ENCODE peak calls at places on chromosomes 4 and X, in six cellular contexts. One of them, this sample, is unnamed.

GRCh38 chr4:121822796-121823504 is 733 bp downstream of the CCNA2 start:
- DNase-seq in cardiac fibroblast: peak
- DNase-seq in activated CD4-positive, alpha-beta T cell treated with anti-CD3 and anti-CD28 coated beads for 48 hours: peak
- DNase-seq in GM06990: no peak
- DNase-seq in GOT3: no peak
- DNase-seq in NCI-H1092 treated with DMSO at 0.1 percent for 48 hours: peak
- DNase-seq in this sample: peak

GRCh38 chr4:163343604-163344146 is at the start of gene NPY5R:
- DNase-seq in cardiac fibroblast: no peak
- DNase-seq in activated CD4-positive, alpha-beta T cell treated with anti-CD3 and anti-CD28 coated beads for 48 hours: no peak
- DNase-seq in GM06990: no peak
- DNase-seq in GOT3: no peak
- DNase-seq in NCI-H1092 treated with DMSO at 0.1 percent for 48 hours: no peak
- DNase-seq in this sample: no peak

GRCh38 chrX:139882299-139882698 is 50.6 kb downstream of the ATP11C start:
- DNase-seq in cardiac fibroblast: peak
- DNase-seq in activated CD4-positive, alpha-beta T cell treated with anti-CD3 and anti-CD28 coated beads for 48 hours: no peak
- DNase-seq in GM06990: no peak
- DNase-seq in GOT3: no peak
- DNase-seq in NCI-H1092 treated with DMSO at 0.1 percent for 48 hours: no peak
- DNase-seq in this sample: no peak

GRCh38 chr4:163384926-163385325 is 41.2 kb downstream of the NPY5R start:
- DNase-seq in cardiac fibroblast: no peak
- DNase-seq in activated CD4-positive, alpha-beta T cell treated with anti-CD3 and anti-CD28 coated beads for 48 hours: no peak
- DNase-seq in GM06990: no peak
- DNase-seq in GOT3: no peak
- DNase-seq in NCI-H1092 treated with DMSO at 0.1 percent for 48 hours: no peak
- DNase-seq in this sample: no peak

GRCh38 chr4:31051151-31051550 is 331.0 kb downstream of the PCDH7 start:
- DNase-seq in cardiac fibroblast: no peak
- DNase-seq in activated CD4-positive, alpha-beta T cell treated with anti-CD3 and anti-CD28 coated beads for 48 hours: no peak
- DNase-seq in GM06990: no peak
- DNase-seq in GOT3: no peak
- DNase-seq in NCI-H1092 treated with DMSO at 0.1 percent for 48 hours: no peak
- DNase-seq in this sample: no peak

GRCh38 chrX:14675500-14675899 is 146.2 kb downstream of the GLRA2 start:
- DNase-seq in cardiac fibroblast: no peak
- DNase-seq in activated CD4-positive, alpha-beta T cell treated with anti-CD3 and anti-CD28 coated beads for 48 hours: no peak
- DNase-seq in GM06990: no peak
- DNase-seq in GOT3: no peak
- DNase-seq in NCI-H1092 treated with DMSO at 0.1 percent for 48 hours: peak
- DNase-seq in this sample: no peak

GRCh38 chr4:94412019-94413017 is 39.4 kb upstream of the PDLIM5 start:
- DNase-seq in cardiac fibroblast: peak
- DNase-seq in activated CD4-positive, alpha-beta T cell treated with anti-CD3 and anti-CD28 coated beads for 48 hours: no peak
- DNase-seq in GM06990: no peak
- DNase-seq in GOT3: no peak
- DNase-seq in NCI-H1092 treated with DMSO at 0.1 percent for 48 hours: peak
- DNase-seq in this sample: peak

GRCh38 chr4:53477038-53477565 is 99.7 kb downstream of the FIP1L1 start:
- DNase-seq in cardiac fibroblast: peak
- DNase-seq in activated CD4-positive, alpha-beta T cell treated with anti-CD3 and anti-CD28 coated beads for 48 hours: no peak
- DNase-seq in GM06990: no peak
- DNase-seq in GOT3: no peak
- DNase-seq in NCI-H1092 treated with DMSO at 0.1 percent for 48 hours: no peak
- DNase-seq in this sample: no peak

GRCh38 chr4:92359481-92359880 is 55.7 kb downstream of the GRID2 start:
- DNase-seq in cardiac fibroblast: no peak
- DNase-seq in activated CD4-positive, alpha-beta T cell treated with anti-CD3 and anti-CD28 coated beads for 48 hours: no peak
- DNase-seq in GM06990: no peak
- DNase-seq in GOT3: no peak
- DNase-seq in NCI-H1092 treated with DMSO at 0.1 percent for 48 hours: no peak
- DNase-seq in this sample: no peak

GRCh38 chr4:188958346-188958745 is 819.1 kb downstream of the TRIML1 start:
- DNase-seq in cardiac fibroblast: no peak
- DNase-seq in activated CD4-positive, alpha-beta T cell treated with anti-CD3 and anti-CD28 coated beads for 48 hours: no peak
- DNase-seq in GM06990: no peak
- DNase-seq in GOT3: no peak
- DNase-seq in NCI-H1092 treated with DMSO at 0.1 percent for 48 hours: no peak
- DNase-seq in this sample: no peak

GRCh38 chr4:121484633-121485032 is 103.8 kb upstream of the QRFPR start:
- DNase-seq in cardiac fibroblast: peak
- DNase-seq in activated CD4-positive, alpha-beta T cell treated with anti-CD3 and anti-CD28 coated beads for 48 hours: peak
- DNase-seq in GM06990: no peak
- DNase-seq in GOT3: no peak
- DNase-seq in NCI-H1092 treated with DMSO at 0.1 percent for 48 hours: peak
- DNase-seq in this sample: no peak

GRCh38 chr4:107366016-107366415 is 329.9 kb upstream of the DKK2 start:
- DNase-seq in cardiac fibroblast: no peak
- DNase-seq in activated CD4-positive, alpha-beta T cell treated with anti-CD3 and anti-CD28 coated beads for 48 hours: no peak
- DNase-seq in GM06990: no peak
- DNase-seq in GOT3: no peak
- DNase-seq in NCI-H1092 treated with DMSO at 0.1 percent for 48 hours: no peak
- DNase-seq in this sample: no peak

GRCh38 chr4:137394000-137394399 is 138.3 kb downstream of the PCDH18 start:
- DNase-seq in cardiac fibroblast: peak
- DNase-seq in activated CD4-positive, alpha-beta T cell treated with anti-CD3 and anti-CD28 coated beads for 48 hours: no peak
- DNase-seq in GM06990: no peak
- DNase-seq in GOT3: no peak
- DNase-seq in NCI-H1092 treated with DMSO at 0.1 percent for 48 hours: peak
- DNase-seq in this sample: no peak

GRCh38 chr4:102500371-102501175 is 586 bp upstream of the NFKB1 start:
- DNase-seq in cardiac fibroblast: peak
- DNase-seq in activated CD4-positive, alpha-beta T cell treated with anti-CD3 and anti-CD28 coated beads for 48 hours: peak
- DNase-seq in GM06990: no peak
- DNase-seq in GOT3: no peak
- DNase-seq in NCI-H1092 treated with DMSO at 0.1 percent for 48 hours: peak
- DNase-seq in this sample: peak

GRCh38 chr4:146243141-146243882 is 29.0 kb downstream of the REELD1 start:
- DNase-seq in cardiac fibroblast: no peak
- DNase-seq in activated CD4-positive, alpha-beta T cell treated with anti-CD3 and anti-CD28 coated beads for 48 hours: peak
- DNase-seq in GM06990: peak
- DNase-seq in GOT3: no peak
- DNase-seq in NCI-H1092 treated with DMSO at 0.1 percent for 48 hours: no peak
- DNase-seq in this sample: peak

GRCh38 chrX:64975491-64975890 is 759 bp downstream of the ZC4H2 start:
- DNase-seq in cardiac fibroblast: peak
- DNase-seq in activated CD4-positive, alpha-beta T cell treated with anti-CD3 and anti-CD28 coated beads for 48 hours: peak
- DNase-seq in GM06990: peak
- DNase-seq in GOT3: no peak
- DNase-seq in NCI-H1092 treated with DMSO at 0.1 percent for 48 hours: no peak
- DNase-seq in this sample: peak

GRCh38 chr4:76219299-76220055 is 5.9 kb upstream of the SCARB2 start:
- DNase-seq in cardiac fibroblast: peak
- DNase-seq in activated CD4-positive, alpha-beta T cell treated with anti-CD3 and anti-CD28 coated beads for 48 hours: no peak
- DNase-seq in GM06990: no peak
- DNase-seq in GOT3: no peak
- DNase-seq in NCI-H1092 treated with DMSO at 0.1 percent for 48 hours: no peak
- DNase-seq in this sample: no peak

This sample was measured in heart right ventricle.